ENCODE peak calls at places on chromosomes 3 and 15, in nine cellular contexts. T is GM23338, L is SJCRH30, R is stomach, I is HAP-1, F is uterus, Y is heart right ventricle, D is colonic mucosa, A is spleen. U is an unnamed sample.
A peak's percentile ranks its signal among the peaks of the same experiment; 100 is the strongest.

GRCh38 chr3:139934557-139935070 is 371 bp upstream of the CLSTN2 start:
- DNase-seq in T (peak; percentile 92), L (peak; percentile 82), R (no peak), I (peak; percentile 54), F (peak; percentile 50), Y (peak; percentile 52), D (peak; percentile 24), A (no peak), U (no peak)

GRCh38 chr3:178072391-178072790 is 463.8 kb upstream of the KCNMB2 start:
- DNase-seq in T (no peak), L (no peak), R (no peak), I (no peak), F (no peak), Y (no peak), D (no peak), A (no peak), U (no peak)

GRCh38 chr15:82715003-82715402 is 5.3 kb upstream of the AP3B2 start:
- DNase-seq in T (no peak), L (no peak), R (no peak), I (no peak), F (no peak), Y (no peak), D (no peak), A (no peak), U (no peak)

GRCh38 chr3:156615592-156616173 is 58.7 kb upstream of the TIPARP start:
- DNase-seq in T (no peak), L (no peak), R (no peak), I (no peak), F (no peak), Y (no peak), D (no peak), A (no peak), U (peak; percentile 78)

GRCh38 chr15:92520914-92521623 is 127.4 kb downstream of the ST8SIA2 start:
- DNase-seq in T (no peak), L (no peak), R (no peak), I (no peak), F (no peak), Y (no peak), D (no peak), A (no peak), U (no peak)

GRCh38 chr3:182609575-182610156 is 183.6 kb upstream of the ATP11B start:
- DNase-seq in T (no peak), L (no peak), R (peak; percentile 62), I (peak; percentile 17), F (no peak), Y (no peak), D (peak; percentile 79), A (no peak), U (peak; percentile 66)

GRCh38 chr3:164397462-164397861 is 680.8 kb downstream of the SI start:
- DNase-seq in T (no peak), L (no peak), R (no peak), I (no peak), F (no peak), Y (no peak), D (no peak), A (no peak), U (no peak)

GRCh38 chr3:187040637-187041361 is 98.5 kb downstream of the RPL39L start:
- DNase-seq in T (no peak), L (no peak), R (no peak), I (no peak), F (no peak), Y (no peak), D (no peak), A (no peak), U (no peak)

GRCh38 chr3:124345845-124346244 is 353.9 kb upstream of the ROPN1 start:
- DNase-seq in T (no peak), L (no peak), R (no peak), I (no peak), F (no peak), Y (no peak), D (no peak), A (no peak), U (no peak)

GRCh38 chr3:107426223-107426622 is 49.0 kb downstream of the CCDC54 start:
- DNase-seq in T (no peak), L (no peak), R (no peak), I (no peak), F (no peak), Y (no peak), D (no peak), A (no peak), U (no peak)

GRCh38 chr3:125055165-125055912 is 458 bp downstream of the HEG1 start:
- DNase-seq in T (peak; percentile 40), L (peak; percentile 22), R (no peak), I (peak; percentile 38), F (peak; percentile 40), Y (no peak), D (no peak), A (peak; percentile 87), U (no peak)

GRCh38 chr3:126540342-126540849 is 16.4 kb downstream of the CHST13 start:
- DNase-seq in T (no peak), L (peak; percentile 35), R (no peak), I (peak; percentile 4), F (peak; percentile 11), Y (peak; percentile 34), D (no peak), A (peak; percentile 54), U (peak; percentile 59)

GRCh38 chr3:161351330-161351729 is 20.0 kb downstream of the SPTSSB start:
- DNase-seq in T (no peak), L (no peak), R (no peak), I (no peak), F (no peak), Y (no peak), D (no peak), A (no peak), U (no peak)

DNA sequence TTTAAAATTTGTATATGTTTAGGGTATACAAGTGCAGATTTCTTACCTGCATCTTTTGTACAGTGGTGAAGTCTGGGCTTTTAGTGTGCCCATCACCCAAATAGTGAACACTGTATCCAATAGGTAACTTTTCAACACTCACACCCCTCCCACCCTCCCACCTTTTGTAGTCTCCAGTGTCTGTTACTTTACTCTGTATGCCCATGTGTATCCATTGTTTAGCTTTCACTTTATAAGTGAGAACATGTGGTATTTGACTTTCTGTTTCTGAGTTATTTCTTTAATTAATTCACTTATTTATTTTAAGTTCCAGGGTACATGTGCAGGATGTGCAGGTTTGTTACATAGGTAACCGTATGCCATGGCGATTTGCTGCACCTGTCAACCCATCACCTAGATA is 124.8 kb upstream of the NEO1 start:
- DNase-seq in T (no peak), L (no peak), R (no peak), I (no peak), F (no peak), Y (no peak), D (no peak), A (no peak), U (no peak)
- H3K27me3 ChIP-seq in T (no peaks in the 10 kb centered on the region), L (no peaks in the 10 kb centered on the region), R (no peaks in the 10 kb centered on the region), I (peaks cover 42% of the 10 kb centered on the region), F (no peaks in the 10 kb centered on the region), Y (peaks cover 32% of the 10 kb centered on the region), D (no peaks in the 10 kb centered on the region), A (no peaks in the 10 kb centered on the region), U (no peaks in the 10 kb centered on the region)

GRCh38 chr3:190016966-190017365 is 103.7 kb downstream of the P3H2 start:
- DNase-seq in T (no peak), L (peak; percentile 58), R (no peak), I (no peak), F (no peak), Y (no peak), D (no peak), A (no peak), U (no peak)
- H3K4me1 ChIP-seq in T (peaks cover 53% of the 10 kb centered on the region), L (peaks cover 47% of the 10 kb centered on the region), R (peaks cover 17% of the 10 kb centered on the region), I (no peaks in the 10 kb centered on the region), F (no peaks in the 10 kb centered on the region), Y (no peaks in the 10 kb centered on the region), D (no peaks in the 10 kb centered on the region), A (no peaks in the 10 kb centered on the region), U (peaks cover 3% of the 10 kb centered on the region)

GRCh38 chr15:100544290-100544945 is 15.7 kb upstream of the CERS3 start:
- DNase-seq in T (no peak), L (no peak), R (no peak), I (no peak), F (no peak), Y (no peak), D (no peak), A (peak; percentile 69), U (no peak)

GRCh38 chr15:100537326-100537725 is 8.6 kb upstream of the CERS3 start:
- DNase-seq in T (no peak), L (no peak), R (no peak), I (no peak), F (no peak), Y (no peak), D (no peak), A (no peak), U (no peak)

GRCh38 chr15:100544946-100545345 is 16.2 kb upstream of the CERS3 start:
- DNase-seq in T (no peak), L (no peak), R (no peak), I (no peak), F (no peak), Y (no peak), D (no peak), A (no peak), U (no peak)

GRCh38 chr15:100536733-100537132 is 8.0 kb upstream of the CERS3 start:
- DNase-seq in T (no peak), L (no peak), R (no peak), I (no peak), F (no peak), Y (no peak), D (no peak), A (no peak), U (no peak)

DNA sequence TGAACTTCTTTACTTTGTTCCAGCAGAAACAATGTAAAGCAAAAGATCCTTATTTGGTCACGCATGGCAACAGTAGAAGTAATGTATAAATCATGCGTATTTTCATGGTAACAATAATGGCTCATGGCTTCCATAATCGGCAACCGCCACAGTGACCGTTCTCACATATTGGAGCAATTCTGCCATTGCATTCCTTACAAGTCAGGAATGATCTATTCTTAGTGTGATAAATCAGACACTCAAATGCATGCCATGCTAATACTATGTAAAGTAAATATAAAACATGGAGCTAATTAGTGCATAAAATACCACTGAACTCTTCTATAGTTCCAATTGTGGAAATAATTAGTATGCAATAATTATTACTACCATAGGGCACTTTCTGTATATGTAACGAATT is 13.5 kb upstream of the CERS3 start:
- DNase-seq in T (no peak), L (no peak), R (no peak), I (no peak), F (no peak), Y (no peak), D (no peak), A (no peak), U (no peak)
- H3K27me3 ChIP-seq in T (no peaks in the 10 kb centered on the region), L (no peaks in the 10 kb centered on the region), R (peaks cover 13% of the 10 kb centered on the region), I (no peaks in the 10 kb centered on the region), F (no peaks in the 10 kb centered on the region), Y (peaks cover 17% of the 10 kb centered on the region), D (no peaks in the 10 kb centered on the region), A (peaks cover 4% of the 10 kb centered on the region), U (no peaks in the 10 kb centered on the region)

DNA sequence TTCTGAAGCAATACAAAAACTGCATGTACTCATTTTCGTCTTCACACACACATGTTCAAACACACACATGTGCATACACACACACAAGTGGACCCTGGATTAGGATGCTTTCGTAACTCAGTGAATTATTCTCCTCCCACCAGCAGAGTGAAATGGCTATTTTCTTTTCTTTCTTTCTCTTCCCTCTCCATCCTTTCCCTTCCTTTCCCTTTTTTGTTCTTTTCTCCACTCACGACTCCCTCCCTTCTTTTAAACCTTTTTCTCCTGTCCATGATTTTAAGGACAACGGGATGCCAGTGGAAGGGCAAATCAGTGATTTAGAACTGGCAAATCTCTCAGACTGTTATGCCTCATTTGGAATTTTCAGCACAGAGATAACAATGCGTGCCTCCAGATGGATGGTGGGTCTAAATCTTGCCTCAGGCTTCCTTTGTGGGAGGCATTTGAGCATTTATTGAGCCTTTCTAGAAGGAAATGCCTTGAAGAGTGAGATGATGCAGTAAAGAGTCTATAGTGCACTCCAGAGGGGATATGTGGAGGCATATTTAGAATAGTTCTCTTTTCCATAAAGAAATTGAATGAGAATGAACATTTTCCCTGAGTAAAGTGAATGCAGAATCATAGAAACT is 130.4 kb upstream of the SLC7A14 start:
- DNase-seq in T (no peak), L (no peak), R (no peak), I (peak; percentile 15), F (no peak), Y (no peak), D (no peak), A (no peak), U (no peak)
- H3K4me1 ChIP-seq in T (no peaks in the 10 kb centered on the region), L (peaks cover 30% of the 10 kb centered on the region), R (no peaks in the 10 kb centered on the region), I (peaks cover 3% of the 10 kb centered on the region), F (no peaks in the 10 kb centered on the region), Y (no peaks in the 10 kb centered on the region), D (no peaks in the 10 kb centered on the region), A (no peaks in the 10 kb centered on the region), U (no peaks in the 10 kb centered on the region)